ENCODE peak calls at places on chromosomes 3 and 15, in seven cellular contexts. One of them, this sample, is unnamed.

GRCh38 chr3:179027326-179027900 is 44.2 kb downstream of the ZMAT3 start:
- DNase-seq in spleen: no peak
- DNase-seq in Peyer's patch: no peak
- DNase-seq in upper lobe of left lung: no peak
- DNase-seq in vagina: no peak
- DNase-seq in A549: no peak
- DNase-seq in heart left ventricle: no peak
- DNase-seq in this sample: no peak

GRCh38 chr15:63344737-63345390 is 36.8 kb downstream of the CA12 start:
- DNase-seq in Peyer's patch: no peak
- DNase-seq in spleen: no peak
- DNase-seq in upper lobe of left lung: no peak
- DNase-seq in vagina: no peak
- DNase-seq in heart left ventricle: no peak
- DNase-seq in A549: no peak
- DNase-seq in this sample: no peak

GRCh38 chr3:41000471-41000870 is 198.8 kb upstream of the CTNNB1 start:
- DNase-seq in Peyer's patch: no peak
- DNase-seq in upper lobe of left lung: no peak
- DNase-seq in A549: no peak
- DNase-seq in heart left ventricle: no peak
- DNase-seq in spleen: no peak
- DNase-seq in vagina: no peak
- DNase-seq in this sample: no peak

GRCh38 chr3:138351916-138352555 is 3.7 kb downstream of the MRAS start:
- DNase-seq in heart left ventricle: no peak
- DNase-seq in Peyer's patch: no peak
- DNase-seq in upper lobe of left lung: no peak
- DNase-seq in spleen: no peak
- DNase-seq in vagina: no peak
- DNase-seq in A549: no peak
- DNase-seq in this sample: no peak

GRCh38 chr3:17151598-17152373 is 267.0 kb downstream of the PLCL2 start:
- DNase-seq in upper lobe of left lung: peak
- DNase-seq in A549: no peak
- DNase-seq in heart left ventricle: no peak
- DNase-seq in spleen: peak
- DNase-seq in vagina: no peak
- DNase-seq in Peyer's patch: peak
- DNase-seq in this sample: no peak

GRCh38 chr15:44275431-44275830 is 13.1 kb upstream of the GOLM2 start:
- DNase-seq in heart left ventricle: no peak
- DNase-seq in spleen: no peak
- DNase-seq in A549: no peak
- DNase-seq in vagina: no peak
- DNase-seq in Peyer's patch: no peak
- DNase-seq in upper lobe of left lung: no peak
- DNase-seq in this sample: no peak

GRCh38 chr15:85473455-85473854 is 93.1 kb downstream of the AKAP13 start:
- DNase-seq in heart left ventricle: no peak
- DNase-seq in A549: no peak
- DNase-seq in upper lobe of left lung: no peak
- DNase-seq in vagina: no peak
- DNase-seq in spleen: no peak
- DNase-seq in Peyer's patch: no peak
- DNase-seq in this sample: no peak

GRCh38 chr3:69890094-69890493 is 109.4 kb upstream of the SAMMSON start:
- DNase-seq in heart left ventricle: no peak
- DNase-seq in A549: no peak
- DNase-seq in Peyer's patch: no peak
- DNase-seq in vagina: no peak
- DNase-seq in spleen: no peak
- DNase-seq in upper lobe of left lung: no peak
- DNase-seq in this sample: no peak

GRCh38 chr3:138474163-138474562 is 39.7 kb downstream of the ESYT3 start:
- DNase-seq in heart left ventricle: no peak
- DNase-seq in Peyer's patch: no peak
- DNase-seq in spleen: no peak
- DNase-seq in A549: no peak
- DNase-seq in vagina: peak
- DNase-seq in upper lobe of left lung: peak
- DNase-seq in this sample: no peak

GRCh38 chr15:70933411-70933810 is 40.8 kb downstream of the LRRC49 start:
- DNase-seq in A549: no peak
- DNase-seq in vagina: no peak
- DNase-seq in heart left ventricle: no peak
- DNase-seq in Peyer's patch: no peak
- DNase-seq in spleen: no peak
- DNase-seq in upper lobe of left lung: no peak
- DNase-seq in this sample: no peak

GRCh38 chr3:111733856-111734255 is 125.2 kb upstream of the PHLDB2 start:
- DNase-seq in A549: no peak
- DNase-seq in Peyer's patch: no peak
- DNase-seq in heart left ventricle: no peak
- DNase-seq in vagina: no peak
- DNase-seq in spleen: no peak
- DNase-seq in upper lobe of left lung: no peak
- DNase-seq in this sample: no peak

GRCh38 chr15:74179101-74179841 is 5.8 kb downstream of the ISLR start:
- DNase-seq in heart left ventricle: peak
- DNase-seq in vagina: no peak
- DNase-seq in spleen: peak
- DNase-seq in Peyer's patch: peak
- DNase-seq in upper lobe of left lung: peak
- DNase-seq in A549: peak
- DNase-seq in this sample: peak

GRCh38 chr3:102233881-102234280 is 200.9 kb upstream of the ZPLD1 start:
- DNase-seq in vagina: no peak
- DNase-seq in Peyer's patch: no peak
- DNase-seq in upper lobe of left lung: no peak
- DNase-seq in heart left ventricle: no peak
- DNase-seq in A549: no peak
- DNase-seq in spleen: no peak
- DNase-seq in this sample: no peak

GRCh38 chr3:7728566-7729519 is 772.8 kb upstream of the LMCD1 start:
- DNase-seq in Peyer's patch: no peak
- DNase-seq in heart left ventricle: no peak
- DNase-seq in spleen: no peak
- DNase-seq in upper lobe of left lung: no peak
- DNase-seq in A549: no peak
- DNase-seq in vagina: no peak
- DNase-seq in this sample: no peak

GRCh38 chr15:78635346-78635745 is 5.7 kb downstream of the CHRNB4 start:
- DNase-seq in Peyer's patch: no peak
- DNase-seq in upper lobe of left lung: no peak
- DNase-seq in heart left ventricle: no peak
- DNase-seq in vagina: no peak
- DNase-seq in A549: no peak
- DNase-seq in spleen: no peak
- DNase-seq in this sample: peak

GRCh38 chr3:99681976-99682375 is 43.6 kb downstream of the COL8A1 start:
- DNase-seq in vagina: no peak
- DNase-seq in Peyer's patch: no peak
- DNase-seq in heart left ventricle: no peak
- DNase-seq in upper lobe of left lung: no peak
- DNase-seq in spleen: no peak
- DNase-seq in A549: no peak
- DNase-seq in this sample: no peak

GRCh38 chr3:44995142-44995770 is 19.2 kb downstream of the EXOSC7 start:
- DNase-seq in vagina: no peak
- DNase-seq in heart left ventricle: no peak
- DNase-seq in A549: no peak
- DNase-seq in spleen: no peak
- DNase-seq in upper lobe of left lung: peak
- DNase-seq in Peyer's patch: no peak
- DNase-seq in this sample: no peak

GRCh38 chr3:82186017-82186416 is 424.6 kb upstream of the GBE1 start:
- DNase-seq in Peyer's patch: no peak
- DNase-seq in upper lobe of left lung: no peak
- DNase-seq in A549: no peak
- DNase-seq in vagina: no peak
- DNase-seq in spleen: no peak
- DNase-seq in heart left ventricle: no peak
- DNase-seq in this sample: no peak

GRCh38 chr3:124699033-124699432 is 31.2 kb upstream of the UMPS start:
- DNase-seq in spleen: no peak
- DNase-seq in upper lobe of left lung: no peak
- DNase-seq in heart left ventricle: no peak
- DNase-seq in Peyer's patch: no peak
- DNase-seq in A549: no peak
- DNase-seq in vagina: no peak
- DNase-seq in this sample: no peak

DNA sequence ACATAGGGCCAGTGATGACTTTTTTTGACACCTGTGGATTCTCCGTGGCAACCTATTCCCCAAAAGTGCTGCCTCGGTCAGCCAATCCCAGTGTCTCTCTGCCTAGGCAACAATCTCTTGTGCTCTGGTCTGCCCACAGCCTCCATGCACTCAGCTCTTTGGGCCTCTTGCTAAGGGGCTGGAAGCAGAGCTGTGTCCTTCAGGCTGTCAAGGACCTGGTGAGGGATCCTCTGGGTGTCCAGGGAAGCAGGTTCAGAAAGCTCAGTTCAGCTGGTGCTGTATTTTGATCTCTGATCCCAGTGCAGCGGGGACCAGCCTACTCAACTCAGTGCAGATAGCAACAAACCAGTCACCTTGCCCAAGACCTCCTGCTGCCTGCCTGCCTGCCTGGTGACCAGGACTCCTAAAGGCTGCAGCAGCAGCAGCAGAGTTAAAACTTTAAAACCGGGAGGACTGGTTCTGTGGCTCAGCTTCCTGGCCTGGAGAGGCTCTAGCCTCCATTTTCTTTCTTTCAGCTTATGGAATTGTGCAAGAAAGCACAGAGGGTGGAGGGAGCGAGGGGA is 6.2 kb downstream of the PAK6 start:
- DNase-seq in A549: no peak
- DNase-seq in Peyer's patch: peak
- DNase-seq in upper lobe of left lung: peak
- DNase-seq in spleen: no peak
- DNase-seq in heart left ventricle: no peak
- DNase-seq in vagina: no peak
- DNase-seq in this sample: peak
- H3K27ac ChIP-seq in A549: no peak
- H3K27ac ChIP-seq in Peyer's patch: no peak
- H3K27ac ChIP-seq in upper lobe of left lung: no peak
- H3K27ac ChIP-seq in spleen: no peak
- H3K27ac ChIP-seq in heart left ventricle: no peak
- H3K27ac ChIP-seq in vagina: no peak
- H3K27ac ChIP-seq in this sample: peak

DNA sequence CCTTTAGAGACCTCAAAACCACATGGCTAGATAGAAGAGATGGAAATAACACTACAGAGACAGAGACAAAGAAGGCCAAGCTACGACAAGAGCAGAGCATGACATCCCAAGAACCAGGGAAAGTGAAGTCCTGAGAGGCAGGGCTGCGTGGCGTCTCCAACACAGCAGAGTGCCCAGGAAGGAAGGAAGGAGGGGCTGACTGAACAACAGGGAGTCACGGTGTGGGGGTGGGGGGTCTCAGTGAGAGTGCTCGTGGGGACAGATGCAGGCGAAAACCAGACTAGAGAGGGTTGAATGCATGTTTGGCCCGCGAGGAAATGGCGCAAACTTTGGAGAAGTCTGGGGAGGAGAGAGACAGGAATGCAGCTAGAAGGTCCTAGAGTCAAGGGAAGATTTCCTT is 44.0 kb downstream of the ADAMTS17 start:
- DNase-seq in upper lobe of left lung: no peak
- DNase-seq in vagina: no peak
- DNase-seq in heart left ventricle: no peak
- DNase-seq in Peyer's patch: no peak
- DNase-seq in A549: no peak
- DNase-seq in spleen: no peak
- DNase-seq in this sample: no peak
- TF ChIP-seq CTCF in upper lobe of left lung: no peak
- TF ChIP-seq CTCF in vagina: no peak
- TF ChIP-seq CTCF in heart left ventricle: no peak
- TF ChIP-seq CTCF in Peyer's patch: no peak
- TF ChIP-seq CTCF in A549: no peak
- TF ChIP-seq CTCF in spleen: no peak
- TF ChIP-seq CTCF in this sample: no peak

DNA sequence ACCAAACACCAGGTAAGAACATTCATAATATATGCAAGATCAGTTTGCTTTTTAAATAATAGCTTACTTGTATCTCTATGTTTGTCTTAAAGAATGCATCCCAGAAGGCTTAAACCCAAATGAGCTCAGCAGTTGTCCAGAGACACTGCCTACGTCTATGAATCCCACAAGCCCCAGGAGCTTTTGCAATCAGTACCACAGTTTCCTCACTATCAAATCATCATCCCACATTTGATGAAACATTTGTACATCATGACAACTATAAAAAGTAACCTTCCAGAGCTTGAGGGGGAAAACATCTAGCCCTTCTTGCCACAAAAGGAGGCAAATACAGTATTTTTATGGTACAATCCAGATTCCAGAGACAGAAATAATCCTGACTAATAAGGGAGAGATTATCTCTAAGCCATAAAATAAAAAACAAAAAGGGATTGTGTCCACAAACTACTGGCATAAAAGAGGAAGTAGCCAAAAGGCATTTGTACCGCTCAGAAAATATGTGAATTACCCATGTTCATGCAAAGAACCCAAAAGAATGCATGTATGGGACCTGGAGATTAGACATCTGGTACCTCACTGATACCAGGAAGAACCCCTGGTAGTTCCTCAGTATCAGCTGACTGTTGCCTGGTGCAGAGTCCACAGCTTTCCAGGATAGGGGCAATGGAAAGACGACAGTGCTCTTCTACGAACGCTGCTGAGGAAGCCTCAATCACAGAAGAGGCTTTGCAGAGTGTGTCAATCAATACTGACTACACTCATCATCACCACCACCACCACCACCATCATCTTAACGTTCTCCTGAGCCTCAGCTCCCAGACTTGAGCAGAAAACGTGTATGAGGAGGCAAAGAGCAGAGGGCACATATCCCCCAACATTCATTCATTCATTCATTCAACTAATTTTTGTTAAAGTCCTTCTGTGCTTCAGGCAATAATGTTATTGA is 63.4 kb downstream of the ATP8B4 start:
- DNase-seq in heart left ventricle: no peak
- DNase-seq in vagina: no peak
- DNase-seq in A549: no peak
- DNase-seq in upper lobe of left lung: no peak
- DNase-seq in spleen: no peak
- DNase-seq in Peyer's patch: no peak
- DNase-seq in this sample: no peak
- TF ChIP-seq POLR2A in heart left ventricle: no peak
- TF ChIP-seq POLR2A in vagina: no peak
- TF ChIP-seq POLR2A in A549: no peak
- TF ChIP-seq POLR2A in upper lobe of left lung: no peak
- TF ChIP-seq POLR2A in spleen: no peak
- TF ChIP-seq POLR2A in Peyer's patch: no peak
- TF ChIP-seq POLR2A in this sample: no peak

DNA sequence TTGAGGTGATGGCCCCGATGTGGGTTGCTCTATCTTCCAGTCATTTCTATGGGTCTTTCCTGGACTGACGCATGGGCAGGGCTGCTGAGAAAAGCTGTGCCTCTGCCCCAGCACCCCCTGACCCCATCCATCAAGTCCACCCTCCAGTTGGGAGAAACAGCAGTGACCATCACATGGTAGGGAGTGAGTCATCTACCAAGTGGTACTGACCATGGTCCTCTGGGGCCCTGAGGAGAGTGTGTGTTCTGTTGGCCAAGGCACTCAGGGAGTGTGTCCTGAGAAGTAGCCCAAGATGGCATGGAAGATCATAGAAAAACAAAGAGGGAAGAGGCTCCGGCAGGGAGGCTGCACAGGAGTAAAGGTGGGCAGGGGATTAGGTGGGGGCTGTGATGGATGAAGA is 1.6 kb upstream of the DNAH1 start:
- DNase-seq in A549: no peak
- DNase-seq in spleen: no peak
- DNase-seq in vagina: no peak
- DNase-seq in heart left ventricle: no peak
- DNase-seq in Peyer's patch: no peak
- DNase-seq in upper lobe of left lung: peak
- DNase-seq in this sample: no peak
- H3K27ac ChIP-seq in A549: peak
- H3K27ac ChIP-seq in spleen: no peak
- H3K27ac ChIP-seq in vagina: no peak
- H3K27ac ChIP-seq in heart left ventricle: peak
- H3K27ac ChIP-seq in Peyer's patch: peak
- H3K27ac ChIP-seq in upper lobe of left lung: no peak
- H3K27ac ChIP-seq in this sample: no peak

This sample was measured in suprapubic skin.